ENCODE peak calls at places on chromosome 2, in ten cellular contexts. One of them, this sample, is unnamed.

GRCh38 chr2:225471492-225471891 is 72.0 kb downstream of the NYAP2 start:
- DNase-seq in RWPE1: no peak
- DNase-seq in upper lobe of left lung: no peak
- DNase-seq in glutamatergic neuron: no peak
- DNase-seq in HFFc6: no peak
- DNase-seq in neural crest cell: no peak
- DNase-seq in foreskin fibroblast: no peak
- DNase-seq in K562: peak
- DNase-seq in right atrium auricular region: no peak
- DNase-seq in fibroblast of lung: no peak
- DNase-seq in this sample: no peak

GRCh38 chr2:112627060-112628040 is 18.4 kb upstream of the SLC20A1 start:
- DNase-seq in upper lobe of left lung: peak
- DNase-seq in RWPE1: peak
- DNase-seq in neural crest cell: no peak
- DNase-seq in fibroblast of lung: peak
- DNase-seq in HFFc6: peak
- DNase-seq in K562: peak
- DNase-seq in glutamatergic neuron: no peak
- DNase-seq in foreskin fibroblast: peak
- DNase-seq in right atrium auricular region: peak
- DNase-seq in this sample: peak

GRCh38 chr2:655626-656025 is 21.6 kb downstream of the TMEM18 start:
- DNase-seq in fibroblast of lung: peak
- DNase-seq in RWPE1: no peak
- DNase-seq in foreskin fibroblast: peak
- DNase-seq in glutamatergic neuron: no peak
- DNase-seq in upper lobe of left lung: no peak
- DNase-seq in right atrium auricular region: peak
- DNase-seq in neural crest cell: no peak
- DNase-seq in HFFc6: no peak
- DNase-seq in K562: no peak
- DNase-seq in this sample: no peak

GRCh38 chr2:128727914-128728313 is 409.2 kb upstream of the HS6ST1 start:
- DNase-seq in right atrium auricular region: no peak
- DNase-seq in fibroblast of lung: peak
- DNase-seq in upper lobe of left lung: no peak
- DNase-seq in glutamatergic neuron: no peak
- DNase-seq in K562: no peak
- DNase-seq in RWPE1: peak
- DNase-seq in HFFc6: peak
- DNase-seq in neural crest cell: no peak
- DNase-seq in foreskin fibroblast: peak
- DNase-seq in this sample: peak

GRCh38 chr2:174485763-174486613 is 841 bp downstream of the GPR155 start:
- DNase-seq in foreskin fibroblast: peak
- DNase-seq in glutamatergic neuron: peak
- DNase-seq in fibroblast of lung: peak
- DNase-seq in upper lobe of left lung: peak
- DNase-seq in RWPE1: no peak
- DNase-seq in HFFc6: peak
- DNase-seq in K562: peak
- DNase-seq in neural crest cell: no peak
- DNase-seq in right atrium auricular region: no peak
- DNase-seq in this sample: no peak

GRCh38 chr2:44532031-44532430 is 170.3 kb downstream of the CAMKMT start:
- DNase-seq in fibroblast of lung: no peak
- DNase-seq in RWPE1: no peak
- DNase-seq in HFFc6: no peak
- DNase-seq in K562: no peak
- DNase-seq in neural crest cell: no peak
- DNase-seq in foreskin fibroblast: no peak
- DNase-seq in right atrium auricular region: no peak
- DNase-seq in glutamatergic neuron: no peak
- DNase-seq in upper lobe of left lung: no peak
- DNase-seq in this sample: no peak

GRCh38 chr2:157874278-157874825 is 1.8 kb downstream of the ACVR1 start:
- DNase-seq in fibroblast of lung: peak
- DNase-seq in upper lobe of left lung: peak
- DNase-seq in neural crest cell: no peak
- DNase-seq in glutamatergic neuron: no peak
- DNase-seq in HFFc6: no peak
- DNase-seq in right atrium auricular region: no peak
- DNase-seq in RWPE1: no peak
- DNase-seq in K562: peak
- DNase-seq in foreskin fibroblast: no peak
- DNase-seq in this sample: no peak

GRCh38 chr2:28381225-28382180 is 11.2 kb upstream of the FOSL2 start:
- DNase-seq in upper lobe of left lung: no peak
- DNase-seq in foreskin fibroblast: no peak
- DNase-seq in glutamatergic neuron: no peak
- DNase-seq in K562: no peak
- DNase-seq in RWPE1: no peak
- DNase-seq in neural crest cell: no peak
- DNase-seq in right atrium auricular region: no peak
- DNase-seq in HFFc6: no peak
- DNase-seq in fibroblast of lung: no peak
- DNase-seq in this sample: no peak

GRCh38 chr2:26754972-26755670 is 9.0 kb upstream of the SLC35F6 start:
- DNase-seq in glutamatergic neuron: no peak
- DNase-seq in RWPE1: no peak
- DNase-seq in foreskin fibroblast: no peak
- DNase-seq in fibroblast of lung: no peak
- DNase-seq in neural crest cell: no peak
- DNase-seq in right atrium auricular region: no peak
- DNase-seq in K562: no peak
- DNase-seq in HFFc6: no peak
- DNase-seq in upper lobe of left lung: no peak
- DNase-seq in this sample: no peak

GRCh38 chr2:42767899-42768705 is 4.2 kb upstream of the OXER1 start:
- DNase-seq in fibroblast of lung: no peak
- DNase-seq in neural crest cell: no peak
- DNase-seq in upper lobe of left lung: no peak
- DNase-seq in foreskin fibroblast: peak
- DNase-seq in K562: no peak
- DNase-seq in glutamatergic neuron: no peak
- DNase-seq in HFFc6: no peak
- DNase-seq in RWPE1: no peak
- DNase-seq in right atrium auricular region: no peak
- DNase-seq in this sample: no peak

GRCh38 chr2:85769987-85770362 is 16.2 kb downstream of the ATOH8 start:
- DNase-seq in foreskin fibroblast: no peak
- DNase-seq in RWPE1: no peak
- DNase-seq in K562: no peak
- DNase-seq in glutamatergic neuron: no peak
- DNase-seq in HFFc6: no peak
- DNase-seq in neural crest cell: no peak
- DNase-seq in right atrium auricular region: no peak
- DNase-seq in upper lobe of left lung: no peak
- DNase-seq in fibroblast of lung: no peak
- DNase-seq in this sample: no peak
- TF ChIP-seq CTCF in foreskin fibroblast: no peak
- TF ChIP-seq CTCF in RWPE1: no peak
- TF ChIP-seq CTCF in K562: no peak
- TF ChIP-seq CTCF in glutamatergic neuron: no peak
- TF ChIP-seq CTCF in HFFc6: no peak
- TF ChIP-seq CTCF in neural crest cell: no peak
- TF ChIP-seq CTCF in right atrium auricular region: no peak
- TF ChIP-seq CTCF in upper lobe of left lung: no peak
- TF ChIP-seq CTCF in fibroblast of lung: no peak
- TF ChIP-seq CTCF in this sample: no peak

DNA sequence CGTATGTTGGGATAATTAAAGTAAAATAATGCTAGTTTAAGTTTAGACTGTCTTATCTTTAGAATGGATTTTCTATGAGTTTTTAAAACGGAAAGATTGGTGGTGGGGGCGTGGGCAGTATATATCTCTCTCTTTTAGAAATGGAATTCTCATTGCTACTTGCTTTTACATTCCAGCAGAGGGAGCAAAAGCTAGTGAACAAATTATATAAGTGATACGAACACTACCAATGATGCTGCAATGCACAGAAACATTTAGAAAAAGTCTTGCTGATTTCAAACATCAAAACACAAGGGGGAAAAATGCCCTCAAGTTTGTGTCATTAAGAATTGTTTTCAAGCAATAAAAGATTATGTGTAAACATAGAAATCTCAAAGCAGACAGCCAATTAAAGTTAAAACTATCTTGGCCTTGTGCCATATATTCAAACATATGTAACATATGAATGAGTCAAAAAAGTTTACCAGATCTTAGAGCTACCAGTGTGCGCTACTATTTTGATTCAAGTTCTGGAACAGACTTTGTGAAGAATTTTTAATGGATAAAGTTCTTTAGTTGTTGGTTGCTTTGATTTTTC is 296.3 kb upstream of the KCNJ3 start:
- DNase-seq in HFFc6: no peak
- DNase-seq in right atrium auricular region: no peak
- DNase-seq in upper lobe of left lung: no peak
- DNase-seq in foreskin fibroblast: peak
- DNase-seq in fibroblast of lung: peak
- DNase-seq in K562: no peak
- DNase-seq in RWPE1: peak
- DNase-seq in glutamatergic neuron: no peak
- DNase-seq in neural crest cell: no peak
- DNase-seq in this sample: no peak
- TF ChIP-seq CTCF in HFFc6: peak
- TF ChIP-seq CTCF in right atrium auricular region: peak
- TF ChIP-seq CTCF in upper lobe of left lung: peak
- TF ChIP-seq CTCF in foreskin fibroblast: peak
- TF ChIP-seq CTCF in fibroblast of lung: peak
- TF ChIP-seq CTCF in K562: peak
- TF ChIP-seq CTCF in RWPE1: peak
- TF ChIP-seq CTCF in glutamatergic neuron: peak
- TF ChIP-seq CTCF in neural crest cell: peak
- TF ChIP-seq CTCF in this sample: no peak

GRCh38 chr2:124805060-124805459 is 780.0 kb downstream of the CNTNAP5 start:
- DNase-seq in neural crest cell: no peak
- DNase-seq in right atrium auricular region: no peak
- DNase-seq in glutamatergic neuron: no peak
- DNase-seq in foreskin fibroblast: no peak
- DNase-seq in RWPE1: no peak
- DNase-seq in fibroblast of lung: no peak
- DNase-seq in upper lobe of left lung: no peak
- DNase-seq in HFFc6: no peak
- DNase-seq in K562: no peak
- DNase-seq in this sample: no peak

GRCh38 chr2:124798551-124798950 is 773.5 kb downstream of the CNTNAP5 start:
- DNase-seq in right atrium auricular region: no peak
- DNase-seq in upper lobe of left lung: no peak
- DNase-seq in glutamatergic neuron: no peak
- DNase-seq in K562: no peak
- DNase-seq in foreskin fibroblast: no peak
- DNase-seq in HFFc6: no peak
- DNase-seq in neural crest cell: no peak
- DNase-seq in fibroblast of lung: peak
- DNase-seq in RWPE1: no peak
- DNase-seq in this sample: no peak

GRCh38 chr2:124810132-124810531 is 785.0 kb downstream of the CNTNAP5 start:
- DNase-seq in foreskin fibroblast: no peak
- DNase-seq in RWPE1: peak
- DNase-seq in fibroblast of lung: no peak
- DNase-seq in right atrium auricular region: no peak
- DNase-seq in neural crest cell: peak
- DNase-seq in glutamatergic neuron: no peak
- DNase-seq in K562: peak
- DNase-seq in HFFc6: no peak
- DNase-seq in upper lobe of left lung: no peak
- DNase-seq in this sample: no peak

GRCh38 chr2:124804014-124804940 is 779.2 kb downstream of the CNTNAP5 start:
- DNase-seq in fibroblast of lung: peak
- DNase-seq in foreskin fibroblast: no peak
- DNase-seq in neural crest cell: no peak
- DNase-seq in upper lobe of left lung: no peak
- DNase-seq in RWPE1: peak
- DNase-seq in right atrium auricular region: no peak
- DNase-seq in K562: peak
- DNase-seq in glutamatergic neuron: no peak
- DNase-seq in HFFc6: peak
- DNase-seq in this sample: no peak
- TF ChIP-seq CTCF in fibroblast of lung: peak
- TF ChIP-seq CTCF in foreskin fibroblast: peak
- TF ChIP-seq CTCF in neural crest cell: peak
- TF ChIP-seq CTCF in upper lobe of left lung: peak
- TF ChIP-seq CTCF in RWPE1: peak
- TF ChIP-seq CTCF in right atrium auricular region: peak
- TF ChIP-seq CTCF in K562: peak
- TF ChIP-seq CTCF in glutamatergic neuron: peak
- TF ChIP-seq CTCF in HFFc6: peak
- TF ChIP-seq CTCF in this sample: peak

GRCh38 chr2:68344031-68344430 is 21.1 kb upstream of the PLEK start:
- DNase-seq in glutamatergic neuron: no peak
- DNase-seq in right atrium auricular region: no peak
- DNase-seq in K562: no peak
- DNase-seq in neural crest cell: no peak
- DNase-seq in HFFc6: no peak
- DNase-seq in RWPE1: no peak
- DNase-seq in upper lobe of left lung: no peak
- DNase-seq in fibroblast of lung: no peak
- DNase-seq in foreskin fibroblast: no peak
- DNase-seq in this sample: no peak

GRCh38 chr2:68342470-68342869 is 22.6 kb upstream of the PLEK start:
- DNase-seq in neural crest cell: no peak
- DNase-seq in foreskin fibroblast: no peak
- DNase-seq in glutamatergic neuron: no peak
- DNase-seq in upper lobe of left lung: no peak
- DNase-seq in fibroblast of lung: no peak
- DNase-seq in HFFc6: no peak
- DNase-seq in right atrium auricular region: no peak
- DNase-seq in K562: no peak
- DNase-seq in RWPE1: no peak
- DNase-seq in this sample: no peak

GRCh38 chr2:68345129-68345875 is 19.8 kb upstream of the PLEK start:
- DNase-seq in right atrium auricular region: no peak
- DNase-seq in RWPE1: no peak
- DNase-seq in glutamatergic neuron: no peak
- DNase-seq in K562: no peak
- DNase-seq in foreskin fibroblast: no peak
- DNase-seq in upper lobe of left lung: no peak
- DNase-seq in fibroblast of lung: no peak
- DNase-seq in HFFc6: no peak
- DNase-seq in neural crest cell: no peak
- DNase-seq in this sample: no peak

GRCh38 chr2:68340631-68341329 is 21.0 kb upstream of the CNRIP1 start:
- DNase-seq in RWPE1: no peak
- DNase-seq in right atrium auricular region: no peak
- DNase-seq in fibroblast of lung: no peak
- DNase-seq in glutamatergic neuron: no peak
- DNase-seq in K562: no peak
- DNase-seq in upper lobe of left lung: no peak
- DNase-seq in HFFc6: no peak
- DNase-seq in foreskin fibroblast: no peak
- DNase-seq in neural crest cell: no peak
- DNase-seq in this sample: no peak

DNA sequence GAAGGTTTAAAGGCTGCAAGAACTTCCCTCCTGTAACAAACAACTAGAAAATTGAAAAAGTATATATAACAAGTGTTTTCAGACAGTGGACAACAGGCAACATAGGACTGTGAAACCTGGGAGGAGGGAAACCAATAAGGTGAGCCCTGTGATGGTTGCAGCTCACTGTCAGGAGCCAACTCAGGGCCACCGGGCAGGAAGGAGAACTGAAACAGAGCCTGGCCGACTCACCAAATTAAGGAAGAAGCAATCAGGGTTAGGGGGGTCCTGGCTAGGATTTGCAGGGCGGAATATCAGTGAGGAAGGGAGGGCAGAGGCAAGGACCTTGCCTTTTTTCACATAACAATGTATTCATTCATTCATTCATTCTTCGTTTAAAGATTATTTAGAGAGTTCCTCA is 21.8 kb upstream of the CNRIP1 start:
- DNase-seq in HFFc6: no peak
- DNase-seq in foreskin fibroblast: no peak
- DNase-seq in RWPE1: no peak
- DNase-seq in fibroblast of lung: no peak
- DNase-seq in right atrium auricular region: no peak
- DNase-seq in upper lobe of left lung: no peak
- DNase-seq in K562: no peak
- DNase-seq in glutamatergic neuron: no peak
- DNase-seq in neural crest cell: no peak
- DNase-seq in this sample: no peak
- TF ChIP-seq CTCF in HFFc6: no peak
- TF ChIP-seq CTCF in foreskin fibroblast: no peak
- TF ChIP-seq CTCF in RWPE1: no peak
- TF ChIP-seq CTCF in fibroblast of lung: no peak
- TF ChIP-seq CTCF in right atrium auricular region: no peak
- TF ChIP-seq CTCF in upper lobe of left lung: no peak
- TF ChIP-seq CTCF in K562: no peak
- TF ChIP-seq CTCF in glutamatergic neuron: no peak
- TF ChIP-seq CTCF in neural crest cell: no peak
- TF ChIP-seq CTCF in this sample: no peak